ENCODE peak calls at places on chromosomes 1 and 21, in five cellular contexts. E, L, S, F and H are unnamed samples.

GRCh38 chr1:159786966-159787365 is 6.2 kb downstream of the DUSP23 start:
- DNase-seq in E (no peak), S (no peak), L (peak), F (peak), H (no peak)

GRCh38 chr1:207811920-207812720 is 60.3 kb downstream of the CD46 start:
- DNase-seq in S (peak), L (peak), E (peak), F (peak), H (peak)

GRCh38 chr1:13582713-13583443 is 754 bp upstream of the PDPN start:
- DNase-seq in F (no peak), L (no peak), S (no peak), E (no peak), H (no peak)

GRCh38 chr1:149884433-149885363 is 14.7 kb upstream of the BOLA1 start:
- DNase-seq in L (peak), S (no peak), E (peak), F (no peak), H (no peak)

GRCh38 chr1:234997201-234998173 is 131.2 kb downstream of the TOMM20 start:
- DNase-seq in L (peak), F (peak), E (peak), S (peak), H (peak)

GRCh38 chr1:219882116-219882515 is 46.2 kb downstream of the SLC30A10 start:
- DNase-seq in S (no peak), L (no peak), E (no peak), F (no peak), H (no peak)

GRCh38 chr1:201288765-201289164 is 5.5 kb downstream of the PKP1 start:
- DNase-seq in E (no peak), L (no peak), F (no peak), S (no peak), H (no peak)

GRCh38 chr1:193537266-193538003 is 351.0 kb upstream of the B3GALT2 start:
- DNase-seq in F (peak), L (no peak), E (no peak), S (no peak), H (no peak)

GRCh38 chr1:14616997-14617396 is 18.5 kb downstream of the KAZN start:
- DNase-seq in E (peak), L (no peak), S (no peak), F (no peak), H (no peak)

GRCh38 chr1:200967693-200968468 is 55.6 kb downstream of the KIF21B start:
- DNase-seq in F (no peak), E (peak), L (no peak), S (no peak), H (no peak)

GRCh38 chr1:175287377-175287776 is 94.8 kb upstream of the KIAA0040 start:
- DNase-seq in F (no peak), L (no peak), E (peak), S (no peak), H (no peak)

GRCh38 chr1:155177918-155178281 is 4.3 kb downstream of the TRIM46 start:
- DNase-seq in E (no peak), L (no peak), F (no peak), S (peak), H (peak)

GRCh38 chr1:202193614-202194327 is at the start of gene LGR6:
- DNase-seq in L (no peak), E (no peak), S (no peak), F (no peak), H (no peak)

GRCh38 chr1:76901158-76901767 is 34.0 kb downstream of the ST6GALNAC5 start:
- DNase-seq in L (peak), S (no peak), F (peak), E (peak), H (no peak)

GRCh38 chr21:46130721-46131720 is 24.4 kb downstream of the FTCD start:
- DNase-seq in S (no peak), F (no peak), E (no peak), L (peak), H (no peak)

GRCh38 chr1:14937288-14937949 is 216.1 kb upstream of the TMEM51 start:
- DNase-seq in L (no peak), S (no peak), E (no peak), F (no peak), H (no peak)

GRCh38 chr1:217498209-217498608 is 132.7 kb downstream of the GPATCH2 start:
- DNase-seq in F (no peak), S (no peak), E (no peak), L (no peak), H (no peak)

GRCh38 chr1:21579788-21580187 is 70.6 kb downstream of the ALPL start:
- DNase-seq in F (no peak), E (no peak), S (no peak), L (no peak), H (no peak)

GRCh38 chr1:20602851-20603450 is 14.1 kb downstream of the CDA start:
- DNase-seq in L (peak), F (no peak), E (no peak), S (no peak), H (no peak)

GRCh38 chr1:11982010-11982392 is 1.8 kb downstream of the MFN2 start:
- DNase-seq in S (no peak), F (no peak), E (no peak), L (peak), H (no peak)

GRCh38 chr21:44059710-44060109 is 47.5 kb upstream of the PWP2 start:
- DNase-seq in F (no peak), S (no peak), E (no peak), L (no peak), H (no peak)

GRCh38 chr1:1001057-1001630 is 1.2 kb upstream of the HES4 start:
- DNase-seq in F (peak), L (peak), E (no peak), S (no peak), H (no peak)

GRCh38 chr1:21869620-21870121 is 57.6 kb downstream of the LDLRAD2 start:
- DNase-seq in E (peak), F (peak), L (peak), S (peak), H (peak)

GRCh38 chr1:181936768-181937581 is 124.5 kb downstream of the ZNF648 start:
- DNase-seq in S (no peak), F (peak), E (peak), L (no peak), H (no peak)

GRCh38 chr1:25001125-25001915 is 71.2 kb upstream of the RUNX3 start:
- DNase-seq in S (no peak), F (no peak), E (no peak), L (no peak), H (no peak)

GRCh38 chr1:60697204-60697994 is 385.0 kb upstream of the NFIA start:
- DNase-seq in L (peak), S (no peak), F (no peak), E (no peak), H (no peak)

GRCh38 chr1:212908971-212909370 is 41.4 kb upstream of the VASH2 start:
- DNase-seq in L (no peak), E (no peak), S (no peak), F (no peak), H (no peak)

GRCh38 chr1:81811757-81812371 is 11.1 kb downstream of the ADGRL2 start:
- DNase-seq in E (no peak), L (peak), F (no peak), S (no peak), H (no peak)

GRCh38 chr1:64320899-64321624 is 117.6 kb downstream of the UBE2U start:
- DNase-seq in E (no peak), L (no peak), S (no peak), F (no peak), H (no peak)

GRCh38 chr1:202189919-202190715 is 3.5 kb upstream of the LGR6 start:
- DNase-seq in E (peak), L (no peak), F (no peak), S (no peak), H (no peak)

GRCh38 chr1:19814244-19814661 is 830 bp downstream of the RNF186 start:
- DNase-seq in S (no peak), F (no peak), E (no peak), L (no peak), H (no peak)

GRCh38 chr1:216183007-216183406 is 240.2 kb downstream of the USH2A start:
- DNase-seq in E (peak), S (no peak), F (no peak), L (peak), H (no peak)

GRCh38 chr1:67460648-67461500 is 30.7 kb upstream of the SERBP1 start:
- DNase-seq in S (no peak), F (no peak), E (no peak), L (peak), H (no peak)

GRCh38 chr1:170735366-170736263 is 71.7 kb downstream of the PRRX1 start:
- DNase-seq in E (no peak), F (no peak), L (no peak), S (no peak), H (no peak)

GRCh38 chr1:26318338-26319064 is 743 bp downstream of the CD52 start:
- DNase-seq in F (no peak), L (peak), E (no peak), S (no peak), H (no peak)

GRCh38 chr1:28437924-28438699 is 67.7 kb upstream of the RCC1 start:
- DNase-seq in F (peak), L (peak), S (peak), E (peak), H (peak)

GRCh38 chr1:192839164-192840066 is 30.6 kb downstream of the RGS2 start:
- DNase-seq in S (no peak), E (no peak), F (no peak), L (no peak), H (no peak)

GRCh38 chr1:108000620-108001105 is 35.7 kb upstream of the VAV3 start:
- DNase-seq in E (peak), S (peak), F (peak), L (peak), H (peak)

GRCh38 chr1:12015001-12015491 is 4.3 kb upstream of the MIIP start:
- DNase-seq in E (no peak), L (peak), F (no peak), S (no peak), H (no peak)